ENCODE peak calls at places on chromosomes 2 and 18, in four cellular contexts. M, K, P and B are unnamed samples.

GRCh38 chr2:122707224-122707824 is 951.9 kb downstream of the TSN start:
- DNase-seq in M (no peak), K (no peak), P (no peak), B (no peak)

GRCh38 chr2:139122711-139123158 is 342.5 kb upstream of the NXPH2 start:
- DNase-seq in M (no peak), K (no peak), P (no peak), B (no peak)

GRCh38 chr2:235536711-235537110 is 42.9 kb downstream of the AGAP1 start:
- DNase-seq in M (no peak), K (no peak), P (no peak), B (no peak)

GRCh38 chr18:73520229-73520628 is 627.4 kb downstream of the FBXO15 start:
- DNase-seq in M (no peak), K (peak; percentile 6), P (no peak), B (no peak)

GRCh38 chr2:167783266-167784070 is 463.9 kb downstream of the STK39 start:
- DNase-seq in M (no peak), K (peak; percentile 20), P (no peak), B (no peak)

GRCh38 chr2:120952318-120952717 is 216.7 kb downstream of the GLI2 start:
- DNase-seq in M (no peak), K (peak; percentile 54), P (no peak), B (no peak)

GRCh38 chr2:19617251-19617650 is 258.8 kb upstream of the OSR1 start:
- DNase-seq in M (no peak), K (peak; percentile 9), P (no peak), B (no peak)

GRCh38 chr2:130376433-130377293 is 20.8 kb downstream of the PTPN18 start:
- DNase-seq in M (no peak), K (no peak), P (no peak), B (no peak)

GRCh38 chr2:111617804-111618576 is 266.0 kb downstream of the ANAPC1 start:
- DNase-seq in M (peak; percentile 44), K (peak; percentile 28), P (peak; percentile 74), B (no peak)

DNA sequence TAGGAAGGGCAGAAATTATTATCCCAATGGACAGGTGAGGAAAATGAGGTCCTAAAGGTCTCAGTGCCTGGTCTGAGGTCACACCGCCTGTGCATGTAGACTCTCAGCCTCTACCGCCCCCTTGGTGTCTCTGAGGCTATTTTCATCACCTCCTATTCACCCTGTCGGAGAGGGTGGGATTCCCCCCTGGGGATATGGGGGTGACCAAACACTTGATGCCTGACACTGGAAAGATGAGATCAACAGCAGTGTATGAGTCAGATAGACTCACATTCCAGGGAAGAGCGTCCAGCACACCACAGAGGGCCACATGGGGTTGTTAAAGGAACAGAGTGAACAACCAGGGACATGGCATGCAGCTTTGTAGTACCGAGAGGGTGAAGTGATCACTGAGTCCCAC is 199.7 kb downstream of the SMAD2 start:
- DNase-seq in M (no peak), K (no peak), P (no peak), B (no peak)
- TF ChIP-seq CTCF in M (no peak), K (no peak), P (no peak), B (no peak)

GRCh38 chr2:96301897-96302296 is 3.4 kb downstream of the SNRNP200 start:
- DNase-seq in M (no peak), K (no peak), P (no peak), B (no peak)
- H3K36me3 ChIP-seq in M (peaks cover 73% of the 10 kb centered on the region), K (peaks cover 33% of the 10 kb centered on the region), P (peaks cover 67% of the 10 kb centered on the region), B (peaks cover 64% of the 10 kb centered on the region)

GRCh38 chr2:237744613-237745249 is 53.8 kb upstream of the RBM44 start:
- DNase-seq in M (peak; percentile 93), K (peak; percentile 63), P (peak; percentile 75), B (no peak)

GRCh38 chr2:237744270-237744612 is 54.3 kb upstream of the RBM44 start:
- DNase-seq in M (no peak), K (no peak), P (no peak), B (no peak)

GRCh38 chr2:237743024-237743423 is 55.6 kb upstream of the RBM44 start:
- DNase-seq in M (no peak), K (no peak), P (no peak), B (no peak)

GRCh38 chr2:237742614-237743013 is 56.0 kb upstream of the RBM44 start:
- DNase-seq in M (no peak), K (no peak), P (no peak), B (no peak)

DNA sequence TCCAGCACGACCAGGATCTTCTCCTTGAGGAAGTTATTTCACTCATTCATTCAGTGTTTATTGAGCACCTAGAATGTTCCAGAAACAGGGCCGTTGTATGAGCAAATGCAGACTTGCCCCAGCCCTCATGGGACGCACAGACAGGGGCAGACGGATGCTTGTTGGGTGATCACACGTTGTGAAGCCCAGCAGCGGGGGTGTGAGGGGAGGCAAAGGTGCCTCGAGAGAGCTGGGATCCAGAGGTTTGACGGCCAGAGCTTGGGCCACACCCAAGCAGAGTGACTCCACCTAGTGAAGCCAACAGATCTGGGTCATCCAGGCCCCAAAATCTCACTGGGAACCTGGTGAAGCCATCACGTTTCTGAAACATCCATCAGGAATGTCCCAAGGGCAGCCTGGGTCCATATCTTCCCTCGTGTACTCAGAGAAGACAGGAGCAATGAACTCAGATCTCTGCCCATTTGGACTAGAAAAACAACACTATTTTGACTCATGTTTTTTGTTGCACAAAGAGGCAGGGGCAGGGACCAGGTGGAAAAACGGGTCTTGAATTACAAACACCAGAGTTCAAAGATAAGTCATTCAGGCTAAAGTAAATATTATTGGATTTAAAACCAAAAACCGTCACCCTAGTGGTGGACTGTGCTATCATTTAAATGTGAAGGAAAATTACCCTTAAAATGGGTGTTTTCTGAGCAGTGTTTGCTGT is 54.9 kb upstream of the RBM44 start:
- DNase-seq in M (no peak), K (no peak), P (no peak), B (no peak)
- H3K4me1 ChIP-seq in M (peaks cover 4% of the 10 kb centered on the region), K (peaks cover 7% of the 10 kb centered on the region), P (peaks cover 49% of the 10 kb centered on the region), B (peaks cover 65% of the 10 kb centered on the region)

GRCh38 chr2:20667151-20667530 is 197 bp downstream of the GDF7 start:
- DNase-seq in M (no peak), K (no peak), P (no peak), B (no peak)

GRCh38 chr2:20666114-20666363 is 905 bp upstream of the GDF7 start:
- DNase-seq in M (no peak), K (no peak), P (no peak), B (no peak)

GRCh38 chr2:20667531-20668401 is 822 bp downstream of the GDF7 start:
- DNase-seq in M (no peak), K (no peak), P (no peak), B (no peak)

GRCh38 chr2:20665261-20666113 is 1.5 kb upstream of the GDF7 start:
- DNase-seq in M (no peak), K (no peak), P (no peak), B (no peak)

DNA sequence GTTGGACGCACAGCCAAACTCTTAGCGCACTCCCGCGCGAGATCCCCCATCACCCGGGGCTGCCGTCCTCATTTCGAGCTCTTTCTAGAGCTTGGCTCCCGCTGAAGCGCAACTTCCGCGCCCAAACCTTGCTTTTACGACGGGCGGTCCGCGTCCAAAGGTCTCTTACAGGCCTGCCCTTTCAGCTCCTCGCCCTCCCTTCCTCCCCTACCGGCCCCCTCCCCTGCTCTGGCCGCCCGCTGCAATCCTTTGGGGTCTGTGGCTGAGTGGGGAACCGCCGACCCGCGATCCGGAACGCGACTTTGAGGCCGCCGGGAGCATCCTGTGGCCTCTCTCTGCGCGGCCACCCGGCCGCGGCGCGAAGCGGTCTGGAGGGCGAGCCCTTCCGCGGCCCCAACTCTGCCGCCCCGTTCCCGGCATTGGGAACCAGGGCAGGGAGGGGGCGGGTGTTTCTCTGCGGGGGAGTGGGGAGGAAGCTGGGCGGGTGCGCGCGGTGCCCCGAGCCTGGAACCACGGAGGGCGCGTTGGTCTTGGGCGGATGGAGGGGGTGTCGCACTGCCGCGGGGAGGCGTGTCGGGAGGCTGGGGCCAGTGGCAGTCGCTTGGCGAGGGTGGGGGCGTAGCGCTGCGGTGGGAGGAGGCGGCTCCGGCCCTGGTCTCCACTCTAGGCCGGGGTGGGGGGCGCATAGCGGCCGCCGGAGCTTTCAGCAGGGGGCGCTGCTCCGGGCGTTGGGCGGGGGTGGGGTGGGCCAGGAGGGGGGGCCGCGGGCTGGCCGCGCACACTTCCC is at the start of gene GDF7:
- DNase-seq in M (no peak), K (no peak), P (peak; percentile 72), B (no peak)
- TF ChIP-seq CTCF in M (peak; percentile 35), K (no peak), P (no peak), B (peak; percentile 54)

DNA sequence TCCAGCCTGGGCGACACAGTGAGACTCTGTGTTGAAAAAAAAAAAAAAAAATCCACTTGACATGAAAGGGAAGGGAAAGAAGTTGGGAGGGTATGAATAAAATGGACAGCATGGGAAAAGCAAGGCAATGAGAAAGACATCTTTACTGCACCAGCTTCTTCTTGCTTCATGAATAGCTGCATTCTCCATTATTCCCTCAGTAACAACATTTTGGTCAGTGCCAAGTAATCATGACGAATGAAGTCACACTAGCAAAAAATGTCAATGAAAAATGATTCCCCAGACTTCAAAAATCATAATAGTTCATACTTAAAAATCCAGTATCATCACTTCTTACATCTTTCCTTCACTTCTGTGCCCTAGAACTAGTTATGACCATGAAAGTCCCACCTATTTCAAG is 30.4 kb downstream of the ADAM17 start:
- DNase-seq in M (no peak), K (no peak), P (no peak), B (no peak)
- H3K36me3 ChIP-seq in M (peaks cover 74% of the 10 kb centered on the region), K (no peaks in the 10 kb centered on the region), P (peaks cover 66% of the 10 kb centered on the region), B (peaks cover 22% of the 10 kb centered on the region)

GRCh38 chr2:28618221-28619141 is 122.6 kb downstream of the PLB1 start:
- DNase-seq in M (no peak), K (no peak), P (no peak), B (no peak)
- H3K4me1 ChIP-seq in M (peaks cover 26% of the 10 kb centered on the region), K (peaks cover 7% of the 10 kb centered on the region), P (peaks cover 34% of the 10 kb centered on the region), B (peaks cover 77% of the 10 kb centered on the region)

DNA sequence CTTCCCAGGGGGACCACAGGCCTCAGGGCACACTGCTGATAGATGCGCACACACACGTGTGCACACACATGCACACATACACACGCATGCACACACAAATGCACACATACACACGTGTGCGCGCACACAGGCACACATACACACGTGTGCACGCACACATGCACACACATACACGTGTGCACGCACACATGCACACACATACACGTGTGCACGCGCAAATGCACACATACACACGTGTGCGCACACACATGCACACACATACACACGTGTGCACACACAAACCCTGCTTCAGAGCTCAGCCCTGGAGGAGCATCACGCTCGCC is 74.7 kb upstream of the CTDP1 start:
- DNase-seq in M (no peak), K (no peak), P (no peak), B (no peak)
- TF ChIP-seq CTCF in M (no peak), K (no peak), P (no peak), B (no peak)